ENCODE peak calls at places on chromosomes 7 and 10, in four cellular contexts. One of them, this sample, is unnamed. For H3K9me3 and H3K4me1, the result is how much of the 10 kb centered on the place peaks cover.

GRCh38 chr7:55964261-55964801 is at the start of gene NIPSNAP2:
- DNase-seq in kidney: peak
- DNase-seq in hepatocyte: peak
- DNase-seq in lower lobe of right lung: peak
- DNase-seq in this sample: no peak

GRCh38 chr10:86289577-86289868 is 77.1 kb downstream of the GRID1 start:
- DNase-seq in kidney: no peak
- DNase-seq in lower lobe of right lung: no peak
- DNase-seq in hepatocyte: no peak
- DNase-seq in this sample: no peak

GRCh38 chr7:24764972-24765744 is 7.9 kb upstream of the GSDME start:
- DNase-seq in kidney: no peak
- DNase-seq in hepatocyte: no peak
- DNase-seq in lower lobe of right lung: no peak
- DNase-seq in this sample: no peak

GRCh38 chr10:72800000-72800740 is 93.4 kb upstream of the OIT3 start:
- DNase-seq in lower lobe of right lung: no peak
- DNase-seq in hepatocyte: no peak
- DNase-seq in kidney: no peak
- DNase-seq in this sample: peak

GRCh38 chr10:86876748-86877147 is 80.7 kb downstream of the MMRN2 start:
- DNase-seq in lower lobe of right lung: no peak
- DNase-seq in kidney: no peak
- DNase-seq in hepatocyte: peak
- DNase-seq in this sample: peak

GRCh38 chr10:27893320-27894014 is 105.4 kb downstream of the ODAD2 start:
- DNase-seq in kidney: no peak
- DNase-seq in hepatocyte: no peak
- DNase-seq in lower lobe of right lung: no peak
- DNase-seq in this sample: peak

GRCh38 chr10:123704812-123705211 is 38.7 kb downstream of the GPR26 start:
- DNase-seq in lower lobe of right lung: no peak
- DNase-seq in kidney: no peak
- DNase-seq in hepatocyte: no peak
- DNase-seq in this sample: no peak

GRCh38 chr7:97470726-97471125 is 261.2 kb upstream of the TAC1 start:
- DNase-seq in kidney: no peak
- DNase-seq in hepatocyte: no peak
- DNase-seq in lower lobe of right lung: no peak
- DNase-seq in this sample: no peak

GRCh38 chr10:49172204-49173132 is 15.7 kb downstream of the TMEM273 start:
- DNase-seq in lower lobe of right lung: no peak
- DNase-seq in hepatocyte: no peak
- DNase-seq in kidney: no peak
- DNase-seq in this sample: no peak

DNA sequence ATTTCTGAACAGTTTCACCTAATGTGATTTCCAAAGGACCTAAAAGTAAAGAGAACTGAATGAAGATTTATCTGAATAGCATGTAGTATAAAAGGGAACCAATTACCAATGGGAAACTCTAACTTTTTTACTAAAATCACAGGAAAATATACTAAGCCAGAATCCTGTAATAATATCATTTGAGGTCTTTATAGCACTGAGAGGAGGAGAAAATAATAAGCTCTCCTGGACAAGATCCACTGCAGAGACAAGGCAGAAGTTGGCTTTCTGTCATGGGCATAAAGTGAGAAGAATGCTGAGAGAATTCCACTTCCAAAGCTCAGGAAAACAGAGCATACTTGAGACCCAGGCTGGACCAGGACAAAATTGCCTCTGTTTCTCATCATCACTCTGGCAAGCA is 1131.4 kb downstream of the SORCS1 start:
- DNase-seq in hepatocyte: no peak
- DNase-seq in kidney: no peak
- DNase-seq in lower lobe of right lung: no peak
- DNase-seq in this sample: no peak
- H3K9me3 ChIP-seq in hepatocyte: under half
- H3K9me3 ChIP-seq in kidney: under half
- H3K9me3 ChIP-seq in lower lobe of right lung: under half
- H3K9me3 ChIP-seq in this sample: under half

DNA sequence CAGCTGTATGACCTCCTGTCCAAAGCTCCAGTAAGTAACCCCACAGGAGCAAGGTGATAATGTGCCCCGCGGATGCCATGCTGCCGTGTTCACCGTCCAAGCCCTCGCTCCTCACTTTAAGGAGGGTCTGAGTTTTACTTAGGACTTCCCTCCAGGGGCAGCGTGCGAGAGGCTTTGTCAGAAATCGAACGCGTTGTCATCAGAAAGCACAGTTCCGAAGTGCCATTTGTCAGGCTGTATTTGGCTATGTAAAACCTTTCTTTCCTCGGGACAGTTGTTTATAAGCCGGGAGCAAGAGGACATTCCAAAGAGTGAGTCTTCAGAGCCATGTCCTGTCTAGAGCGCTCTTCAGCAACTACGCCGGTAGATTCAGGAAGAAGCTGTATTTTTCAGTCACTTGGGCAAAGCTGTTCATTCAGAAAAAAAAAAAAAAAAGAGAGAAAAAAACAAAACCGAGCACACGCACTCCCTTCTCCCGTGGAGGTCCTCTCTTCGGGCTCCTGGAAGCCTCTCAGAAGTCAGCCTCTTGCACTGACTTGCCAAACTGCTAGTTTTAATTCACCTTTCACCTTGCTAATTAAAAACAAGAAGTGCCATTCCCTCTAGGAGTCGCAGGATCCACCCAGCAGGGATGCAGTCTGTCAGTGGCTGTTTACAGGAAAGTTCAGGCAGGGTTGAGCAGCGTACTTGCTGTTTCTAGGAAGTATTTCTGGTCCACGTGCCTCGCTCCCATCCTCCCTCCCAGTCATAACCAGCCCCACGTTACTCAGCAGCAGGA is at the start of gene SEMA3E:
- DNase-seq in kidney: peak
- DNase-seq in lower lobe of right lung: no peak
- DNase-seq in hepatocyte: peak
- DNase-seq in this sample: peak
- H3K27ac ChIP-seq in kidney: no peak
- H3K27ac ChIP-seq in lower lobe of right lung: no peak
- H3K27ac ChIP-seq in hepatocyte: no peak
- H3K27ac ChIP-seq in this sample: no peak

GRCh38 chr10:35212856-35213255 is 86.2 kb downstream of the CREM start:
- DNase-seq in hepatocyte: no peak
- DNase-seq in lower lobe of right lung: no peak
- DNase-seq in kidney: no peak
- DNase-seq in this sample: no peak
- H3K4me1 ChIP-seq in hepatocyte: under half
- H3K4me1 ChIP-seq in lower lobe of right lung: under half
- H3K4me1 ChIP-seq in kidney: under half
- H3K4me1 ChIP-seq in this sample: under half

DNA sequence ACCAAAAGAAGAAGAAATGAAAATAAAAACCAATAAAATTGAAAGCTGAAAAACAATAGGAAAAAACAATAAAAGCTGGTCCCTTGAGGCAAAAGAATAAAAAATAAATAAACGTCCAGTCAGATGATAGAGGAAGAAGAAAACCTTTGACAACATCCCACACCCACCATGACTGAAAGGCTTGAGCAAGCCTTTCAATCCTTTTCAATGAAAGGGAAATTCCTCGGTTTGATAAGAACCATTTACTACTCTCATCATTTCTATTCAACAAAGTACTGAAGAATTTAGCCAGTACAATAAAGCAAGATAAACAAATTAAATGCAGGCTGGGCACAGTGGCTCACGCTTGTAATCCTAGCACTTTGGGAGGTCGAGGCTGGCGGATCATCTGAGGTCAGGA is 3.8 kb downstream of the SLC25A40 start:
- DNase-seq in hepatocyte: no peak
- DNase-seq in lower lobe of right lung: no peak
- DNase-seq in kidney: no peak
- DNase-seq in this sample: no peak
- H3K9me3 ChIP-seq in hepatocyte: under half
- H3K9me3 ChIP-seq in lower lobe of right lung: under half
- H3K9me3 ChIP-seq in kidney: under half
- H3K9me3 ChIP-seq in this sample: under half

DNA sequence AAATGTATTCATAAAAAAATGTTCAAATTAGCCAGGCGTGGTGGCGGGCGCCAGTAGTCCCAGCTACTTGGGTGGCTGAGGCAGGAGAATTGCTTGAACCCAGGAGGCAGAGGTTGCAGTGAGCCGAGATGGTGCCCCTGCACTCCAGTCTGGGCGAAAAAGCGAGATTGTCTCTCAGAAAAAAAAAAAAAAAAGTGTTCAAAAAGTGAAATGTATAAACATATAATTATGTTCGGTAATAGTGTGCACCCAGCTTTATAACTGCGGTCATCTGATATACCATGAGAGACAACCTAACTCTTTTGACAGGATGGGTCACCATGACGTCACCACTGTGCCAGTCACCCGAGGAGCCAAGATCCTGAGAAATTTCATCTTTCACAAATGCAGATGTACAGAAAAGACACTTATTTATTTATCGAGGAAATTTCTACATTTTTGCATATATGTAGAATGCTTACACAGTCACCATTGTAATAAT is 594 bp upstream of the RP9 start:
- DNase-seq in kidney: no peak
- DNase-seq in hepatocyte: no peak
- DNase-seq in lower lobe of right lung: no peak
- DNase-seq in this sample: no peak
- H3K27ac ChIP-seq in kidney: no peak
- H3K27ac ChIP-seq in hepatocyte: peak
- H3K27ac ChIP-seq in lower lobe of right lung: peak
- H3K27ac ChIP-seq in this sample: no peak

GRCh38 chr7:123624527-123625183 is 23.0 kb downstream of the ASB15 start:
- DNase-seq in kidney: no peak
- DNase-seq in hepatocyte: peak
- DNase-seq in lower lobe of right lung: peak
- DNase-seq in this sample: peak
- H3K4me1 ChIP-seq in kidney: under half
- H3K4me1 ChIP-seq in hepatocyte: under half
- H3K4me1 ChIP-seq in lower lobe of right lung: under half
- H3K4me1 ChIP-seq in this sample: under half

GRCh38 chr7:98691619-98692018 is 74.5 kb downstream of the NPTX2 start:
- DNase-seq in hepatocyte: no peak
- DNase-seq in kidney: no peak
- DNase-seq in lower lobe of right lung: no peak
- DNase-seq in this sample: no peak
- H3K9me3 ChIP-seq in hepatocyte: under half
- H3K9me3 ChIP-seq in kidney: under half
- H3K9me3 ChIP-seq in lower lobe of right lung: under half
- H3K9me3 ChIP-seq in this sample: under half

GRCh38 chr10:81949283-81949682 is 74.3 kb downstream of the NRG3 start:
- DNase-seq in hepatocyte: no peak
- DNase-seq in lower lobe of right lung: no peak
- DNase-seq in kidney: no peak
- DNase-seq in this sample: no peak
- H3K27ac ChIP-seq in hepatocyte: no peak
- H3K27ac ChIP-seq in lower lobe of right lung: no peak
- H3K27ac ChIP-seq in kidney: no peak
- H3K27ac ChIP-seq in this sample: no peak